ENCODE peak calls at places on chromosomes 1 and 21, in five cellular contexts. N is fibroblast of mammary gland, I is stomach, X is brain microvascular endothelial cell, F is cardiac muscle cell. G is an unnamed sample.
A peak's percentile ranks its signal among the peaks of the same experiment; 100 is the strongest.

GRCh38 chr1:189657715-189658114 is 819.9 kb downstream of the BRINP3 start:
- DNase-seq in N (no peak), I (no peak), X (no peak), F (no peak), G (peak; percentile 76)

GRCh38 chr1:211656728-211657127 is 18.7 kb downstream of the NEK2 start:
- DNase-seq in N (no peak), I (no peak), X (no peak), F (no peak), G (no peak)

GRCh38 chr1:2826316-2826715 is 24.8 kb upstream of the TTC34 start:
- DNase-seq in N (no peak), I (no peak), X (no peak), F (no peak), G (no peak)

GRCh38 chr1:226584164-226584563 is 35.6 kb downstream of the STUM start:
- DNase-seq in N (no peak), I (no peak), X (no peak), F (peak; percentile 30), G (no peak)

GRCh38 chr1:87141556-87141955 is 187.1 kb upstream of the LMO4 start:
- DNase-seq in N (no peak), I (no peak), X (no peak), F (no peak), G (no peak)

GRCh38 chr1:245495681-245496080 is 340.9 kb downstream of the KIF26B start:
- DNase-seq in N (no peak), I (no peak), X (no peak), F (no peak), G (no peak)

GRCh38 chr1:93565496-93566221 is 116.0 kb downstream of the BCAR3 start:
- DNase-seq in N (peak; percentile 70), I (no peak), X (no peak), F (peak; percentile 84), G (no peak)

GRCh38 chr1:64038965-64039926 is 164.2 kb upstream of the UBE2U start:
- DNase-seq in N (peak; percentile 100), I (peak; percentile 36), X (peak; percentile 100), F (peak; percentile 96), G (peak; percentile 98)

GRCh38 chr1:225447649-225448048 is 19.8 kb upstream of the LBR start:
- DNase-seq in N (peak; percentile 43), I (no peak), X (no peak), F (peak; percentile 65), G (no peak)

GRCh38 chr1:58406296-58407071 is 140.0 kb downstream of the OMA1 start:
- DNase-seq in N (no peak), I (no peak), X (no peak), F (no peak), G (no peak)

GRCh38 chr1:114111731-114112661 is 41.7 kb downstream of the SYT6 start:
- DNase-seq in N (no peak), I (no peak), X (no peak), F (no peak), G (no peak)

GRCh38 chr1:55702064-55702463 is 486.9 kb upstream of the USP24 start:
- DNase-seq in N (peak; percentile 57), I (no peak), X (peak; percentile 53), F (peak; percentile 65), G (peak; percentile 56)

GRCh38 chr1:14959295-14959694 is 194.3 kb upstream of the TMEM51 start:
- DNase-seq in N (no peak), I (no peak), X (no peak), F (no peak), G (no peak)

GRCh38 chr1:29655945-29656866 is 419.9 kb downstream of the PTPRU start:
- DNase-seq in N (no peak), I (no peak), X (no peak), F (peak; percentile 6), G (no peak)

DNA sequence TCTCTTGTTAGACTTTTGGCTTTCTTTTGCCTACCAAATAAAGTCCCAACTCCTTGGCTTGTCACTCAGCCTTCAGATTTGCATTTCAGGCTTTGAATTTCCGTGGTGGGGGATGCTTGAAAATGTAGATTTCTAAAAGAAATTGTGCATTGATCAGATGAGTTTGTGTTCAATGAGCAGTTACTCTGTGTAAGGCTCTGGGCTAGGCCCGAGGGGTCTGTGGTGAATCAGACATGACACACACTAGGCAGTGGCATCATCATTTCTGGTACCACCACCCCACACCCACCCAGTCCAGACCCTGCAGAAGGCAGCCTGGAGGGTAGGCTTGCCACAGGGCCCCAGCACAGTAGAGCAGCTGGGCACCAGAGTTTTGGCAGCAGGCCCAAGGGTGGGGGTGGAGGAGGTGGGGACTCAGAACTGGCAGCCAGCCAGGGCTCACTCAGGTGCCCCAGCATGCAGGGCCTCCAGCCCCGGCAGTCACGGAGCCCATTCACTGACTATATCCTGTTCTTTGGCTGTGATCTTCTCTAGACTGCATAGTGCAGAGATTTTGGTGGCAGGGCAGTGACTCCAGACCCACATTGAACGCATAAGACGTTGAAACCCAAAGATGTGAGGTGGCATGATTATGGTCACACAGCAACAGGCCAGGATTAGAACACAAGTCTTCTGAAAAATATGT is 97.2 kb upstream of the ARTN start:
- DNase-seq in N (no peak), I (peak; percentile 86), X (no peak), F (peak; percentile 14), G (peak; percentile 91)
- H3K4me3 ChIP-seq in N (no peak overlapping the region), I (no peak overlapping the region), X (no peak overlapping the region), F (no peak overlapping the region), G (no peak overlapping the region)

DNA sequence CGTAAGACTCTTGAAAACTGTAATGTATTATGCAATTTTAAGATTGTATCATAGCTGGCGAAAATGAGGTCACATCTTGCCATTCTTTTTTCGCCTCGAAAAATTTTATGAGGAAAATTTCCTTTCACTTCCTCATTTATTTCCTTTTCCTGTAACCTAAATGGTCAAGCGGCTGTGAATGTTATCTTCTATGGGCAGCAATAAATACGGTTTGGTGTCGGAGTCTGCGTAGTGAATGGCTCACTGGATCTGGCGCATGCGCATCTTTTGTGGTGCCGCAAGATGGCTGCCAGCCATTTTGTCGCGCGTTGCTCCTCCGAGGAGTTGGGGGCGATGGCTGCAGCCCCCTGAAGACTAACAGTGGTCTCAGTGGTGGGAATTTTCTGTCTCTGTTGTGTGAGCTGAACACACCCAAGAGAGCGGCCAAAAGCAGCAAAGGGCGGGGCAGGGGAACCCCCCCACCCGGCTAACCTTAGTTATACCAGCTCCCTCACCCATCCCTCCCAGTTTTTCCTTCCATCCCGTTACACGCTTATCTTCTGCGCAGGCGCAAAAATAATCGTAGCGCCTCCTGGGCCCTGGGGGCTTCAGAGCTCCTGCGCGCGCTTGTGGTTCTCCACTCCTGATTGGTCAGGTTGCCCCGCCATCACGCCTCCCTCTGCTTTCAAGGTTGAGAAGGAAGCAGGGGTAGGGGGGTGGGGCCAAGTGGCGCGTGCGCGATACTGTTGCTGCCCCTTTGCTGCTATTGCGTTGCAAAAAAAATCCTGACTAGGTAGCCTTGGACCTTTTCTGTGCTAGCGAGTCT is at the start of gene RPRD2:
- DNase-seq in N (peak; percentile 99), I (peak; percentile 99), X (peak; percentile 99), F (peak; percentile 100), G (peak; percentile 100)
- TF ChIP-seq CTCF in N (no peak), I (no peak), X (no peak), F (no peak), G (no peak)

GRCh38 chr1:205456383-205456867 is 580 bp upstream of the BLACAT1 start:
- DNase-seq in N (no peak), I (no peak), X (no peak), F (no peak), G (no peak)

GRCh38 chr1:205454903-205455335 is 926 bp downstream of the BLACAT1 start:
- DNase-seq in N (no peak), I (no peak), X (no peak), F (no peak), G (no peak)

GRCh38 chr1:205458777-205459566 is 3.1 kb upstream of the BLACAT1 start:
- DNase-seq in N (peak; percentile 48), I (no peak), X (peak; percentile 52), F (peak; percentile 80), G (peak; percentile 77)

GRCh38 chr1:205455581-205456382 is at the start of gene BLACAT1:
- DNase-seq in N (no peak), I (no peak), X (no peak), F (no peak), G (no peak)

GRCh38 chr1:205456868-205457724 is 1.3 kb upstream of the BLACAT1 start:
- DNase-seq in N (no peak), I (no peak), X (no peak), F (no peak), G (peak; percentile 18)
- H3K4me3 ChIP-seq in N (no peak overlapping the region), I (peak overlapping the region; percentile 47), X (no peak overlapping the region), F (peak overlapping the region; percentile 17), G (no peak overlapping the region)

GRCh38 chr21:39720126-39720778 is 24.7 kb upstream of the IGSF5 start:
- DNase-seq in N (peak; percentile 9), I (no peak), X (no peak), F (no peak), G (no peak)
- TF ChIP-seq CTCF in N (no peak), I (no peak), X (peak; percentile 23), F (no peak), G (no peak)

GRCh38 chr21:43997766-43998742 is 14.1 kb upstream of the TRAPPC10 start:
- DNase-seq in N (no peak), I (no peak), X (no peak), F (no peak), G (peak; percentile 21)
- H3K4me3 ChIP-seq in N (no peak overlapping the region), I (no peak overlapping the region), X (no peak overlapping the region), F (no peak overlapping the region), G (no peak overlapping the region)

DNA sequence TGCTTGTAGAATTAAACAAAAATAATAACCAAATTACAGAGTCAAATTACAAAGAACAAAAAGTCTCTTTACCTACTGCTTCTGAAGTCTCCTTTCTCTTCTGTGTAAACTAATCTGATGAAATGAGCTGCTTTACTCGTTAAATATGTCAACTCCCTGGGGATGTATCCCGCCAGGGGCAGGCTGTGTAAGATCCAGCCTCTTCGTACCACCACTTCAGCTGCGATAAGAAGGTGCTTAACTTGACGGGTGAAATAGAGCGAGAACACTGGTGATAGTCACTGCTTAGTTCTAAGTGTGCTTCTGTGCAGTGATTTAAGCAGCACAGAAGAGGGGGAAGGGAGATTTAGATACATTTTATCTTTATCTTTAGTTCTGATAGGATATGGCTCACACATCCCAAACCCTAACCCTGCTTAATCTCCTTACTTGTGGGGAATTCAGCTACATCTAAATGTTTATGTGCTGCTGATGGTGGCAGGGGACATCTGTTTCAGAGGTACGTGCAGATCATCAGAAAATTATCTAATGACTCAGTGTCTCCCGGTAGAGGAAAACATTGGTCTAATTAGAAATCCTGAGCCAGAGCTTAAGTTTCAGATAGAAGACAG is 46.0 kb downstream of the RHOU start:
- DNase-seq in N (peak; percentile 47), I (no peak), X (peak; percentile 5), F (peak; percentile 89), G (no peak)
- TF ChIP-seq CTCF in N (no peak), I (no peak), X (no peak), F (no peak), G (no peak)

DNA sequence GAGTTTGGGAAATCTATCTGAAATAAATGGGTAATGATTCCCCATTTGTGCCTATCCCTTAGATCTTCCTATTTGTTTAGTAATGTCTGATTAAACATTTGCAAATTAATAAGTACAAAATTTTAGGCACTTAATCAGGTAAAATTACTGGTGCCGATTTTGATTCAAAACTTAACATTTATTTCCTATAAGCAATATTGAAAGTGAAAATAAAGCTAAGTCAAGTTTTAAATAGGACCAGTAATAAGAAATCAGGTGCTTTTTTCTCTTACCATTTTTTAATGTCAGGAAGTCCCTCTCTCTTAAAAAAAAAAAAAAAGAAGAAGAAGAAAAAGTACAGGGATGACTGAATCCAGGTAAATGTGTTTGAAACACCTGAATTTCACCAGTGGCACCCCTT is 773 bp upstream of the GBP4 start:
- DNase-seq in N (no peak), I (no peak), X (no peak), F (no peak), G (no peak)
- H3K4me3 ChIP-seq in N (no peak overlapping the region), I (peak overlapping the region; percentile 55), X (no peak overlapping the region), F (peak overlapping the region; percentile 18), G (no peak overlapping the region)

G was measured in epithelial cell of esophagus.